ENCODE peak calls at places on chromosomes 12 and 14, in seven cellular contexts. J is HCT116, X is H1, U is GM12878, M is K562, B is endothelial cell of umbilical vein, T is HepG2. Q is an unnamed sample.

GRCh38 chr12:126545411-126545810 is 1480.2 kb downstream of the AACS start:
- DNase-seq in J (no peak), X (no peak), U (no peak), M (no peak), B (no peak), T (no peak), Q (no peak)

GRCh38 chr12:3669594-3669993 is 83.3 kb downstream of the CRACR2A start:
- DNase-seq in J (no peak), X (no peak), U (no peak), M (no peak), B (no peak), T (no peak), Q (no peak)

GRCh38 chr12:95637471-95638155 is 86.3 kb upstream of the USP44 start:
- DNase-seq in J (no peak), X (no peak), U (no peak), M (no peak), B (peak; percentile 100), T (no peak), Q (no peak)

GRCh38 chr12:40691913-40692616 is at the start of gene CNTN1:
- DNase-seq in J (peak; percentile 36), X (peak; percentile 90), U (no peak), M (peak; percentile 1), B (peak; percentile 26), T (no peak), Q (peak; percentile 58)

GRCh38 chr12:24861751-24862575 is 86.9 kb downstream of the BCAT1 start:
- DNase-seq in J (no peak), X (no peak), U (no peak), M (peak; percentile 60), B (peak; percentile 31), T (peak; percentile 51), Q (no peak)

GRCh38 chr12:32836710-32837109 is 59.9 kb downstream of the PKP2 start:
- DNase-seq in J (no peak), X (no peak), U (no peak), M (no peak), B (no peak), T (no peak), Q (no peak)

GRCh38 chr14:64112859-64113258 is 181.3 kb downstream of the ESR2 start:
- DNase-seq in J (no peak), X (no peak), U (no peak), M (no peak), B (no peak), T (no peak), Q (no peak)

GRCh38 chr14:88616697-88617096 is 53.9 kb downstream of the ZC3H14 start:
- DNase-seq in J (no peak), X (no peak), U (no peak), M (no peak), B (no peak), T (no peak), Q (no peak)

GRCh38 chr12:118034429-118035193 is 18.1 kb downstream of the RFC5 start:
- DNase-seq in J (no peak), X (no peak), U (no peak), M (peak; percentile 29), B (peak; percentile 24), T (peak; percentile 56), Q (no peak)

GRCh38 chr12:15997910-15998309 is 86.8 kb downstream of the DERA start:
- DNase-seq in J (no peak), X (no peak), U (no peak), M (no peak), B (no peak), T (no peak), Q (no peak)

GRCh38 chr14:35482994-35483515 is 50.9 kb upstream of the INSM2 start:
- DNase-seq in J (no peak), X (no peak), U (no peak), M (no peak), B (peak; percentile 68), T (no peak), Q (no peak)

GRCh38 chr12:65725376-65725775 is 98.9 kb upstream of the HMGA2 start:
- DNase-seq in J (peak; percentile 74), X (no peak), U (no peak), M (no peak), B (no peak), T (no peak), Q (no peak)

GRCh38 chr12:65685514-65685913 is 138.8 kb upstream of the HMGA2 start:
- DNase-seq in J (peak; percentile 29), X (no peak), U (no peak), M (peak; percentile 34), B (peak; percentile 63), T (peak; percentile 24), Q (no peak)

DNA sequence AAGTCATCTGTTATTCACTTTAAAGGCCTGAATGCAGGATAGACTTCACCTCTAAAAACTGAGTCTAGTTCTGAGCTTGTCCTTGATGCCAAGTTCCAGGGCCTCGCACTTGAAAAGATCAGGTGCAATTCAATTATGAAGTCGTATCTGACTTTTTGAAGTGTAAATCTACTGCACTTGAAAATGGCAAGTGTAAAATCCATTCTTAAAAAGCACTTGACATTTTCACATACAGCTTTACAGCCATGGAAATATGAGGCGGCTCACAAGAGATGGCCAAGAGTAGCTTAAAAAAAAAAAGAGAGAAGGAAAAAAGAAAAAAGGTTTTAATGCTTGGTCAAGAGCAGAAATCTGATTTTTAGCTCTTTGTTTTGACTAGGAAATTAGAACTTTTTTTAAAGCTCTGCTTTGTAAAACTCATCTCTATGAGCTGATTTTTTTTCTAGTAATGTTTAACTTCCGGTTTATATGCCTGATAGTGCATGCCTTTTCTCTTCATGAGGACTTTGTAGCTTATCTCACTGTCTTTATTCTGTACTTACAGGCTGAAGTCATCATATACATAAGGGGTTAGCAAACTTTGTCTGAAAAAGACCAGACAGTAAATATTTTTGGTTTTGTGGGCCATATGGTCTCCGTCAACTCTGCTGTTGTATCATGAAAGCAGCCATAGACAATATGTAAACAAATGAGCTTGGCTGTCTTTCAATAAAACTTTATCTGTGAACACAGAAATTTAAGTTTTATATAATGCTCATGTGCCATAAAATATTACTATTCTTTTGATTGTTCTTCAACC is 172.3 kb downstream of the GXYLT1 start:
- DNase-seq in J (no peak), X (no peak), U (no peak), M (no peak), B (no peak), T (no peak), Q (no peak)
- TF ChIP-seq POLR2AphosphoS5 in J (no peak), X (no peak), U (no peak), M (no peak), B (no peak), T (no peak), Q (no peak)

GRCh38 chr12:47028981-47029708 is 50.3 kb upstream of the PCED1B start:
- DNase-seq in J (no peak), X (no peak), U (no peak), M (no peak), B (no peak), T (no peak), Q (no peak)
- TF ChIP-seq EZH2 in J (no peak), X (no peak), U (no peak), M (no peak), B (no peak), T (no peak), Q (no peak)

DNA sequence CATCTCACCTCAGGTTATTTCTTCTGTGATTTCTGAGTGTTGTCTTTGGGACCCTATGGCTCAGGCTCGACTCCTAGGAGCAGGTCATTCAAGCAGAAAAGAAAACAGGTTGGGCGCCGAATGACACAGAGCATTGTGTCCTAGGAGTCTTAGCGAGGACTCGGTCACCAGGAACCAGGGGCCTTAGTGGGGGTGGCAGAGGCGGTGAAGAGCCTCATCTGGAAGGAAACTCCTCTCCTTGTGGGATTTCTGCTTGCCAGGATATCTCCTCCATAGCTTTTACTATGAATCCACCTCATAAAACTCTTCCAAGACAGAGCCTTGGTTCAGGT is 630 bp downstream of the PLEKHH1 start:
- DNase-seq in J (no peak), X (no peak), U (no peak), M (no peak), B (no peak), T (no peak), Q (no peak)
- H3K9ac ChIP-seq in J (peak overlapping the region; percentile 66), X (peak overlapping the region; percentile 77), U (no peak overlapping the region), M (peak overlapping the region; percentile 76), B (no peak overlapping the region), T (peak overlapping the region; percentile 71), Q (peak overlapping the region; percentile 71)

GRCh38 chr12:121507245-121507644 is 73.6 kb downstream of the KDM2B start:
- DNase-seq in J (no peak), X (no peak), U (no peak), M (no peak), B (no peak), T (no peak), Q (no peak)
- TF ChIP-seq POLR2AphosphoS5 in J (no peak), X (no peak), U (no peak), M (no peak), B (no peak), T (no peak), Q (no peak)

DNA sequence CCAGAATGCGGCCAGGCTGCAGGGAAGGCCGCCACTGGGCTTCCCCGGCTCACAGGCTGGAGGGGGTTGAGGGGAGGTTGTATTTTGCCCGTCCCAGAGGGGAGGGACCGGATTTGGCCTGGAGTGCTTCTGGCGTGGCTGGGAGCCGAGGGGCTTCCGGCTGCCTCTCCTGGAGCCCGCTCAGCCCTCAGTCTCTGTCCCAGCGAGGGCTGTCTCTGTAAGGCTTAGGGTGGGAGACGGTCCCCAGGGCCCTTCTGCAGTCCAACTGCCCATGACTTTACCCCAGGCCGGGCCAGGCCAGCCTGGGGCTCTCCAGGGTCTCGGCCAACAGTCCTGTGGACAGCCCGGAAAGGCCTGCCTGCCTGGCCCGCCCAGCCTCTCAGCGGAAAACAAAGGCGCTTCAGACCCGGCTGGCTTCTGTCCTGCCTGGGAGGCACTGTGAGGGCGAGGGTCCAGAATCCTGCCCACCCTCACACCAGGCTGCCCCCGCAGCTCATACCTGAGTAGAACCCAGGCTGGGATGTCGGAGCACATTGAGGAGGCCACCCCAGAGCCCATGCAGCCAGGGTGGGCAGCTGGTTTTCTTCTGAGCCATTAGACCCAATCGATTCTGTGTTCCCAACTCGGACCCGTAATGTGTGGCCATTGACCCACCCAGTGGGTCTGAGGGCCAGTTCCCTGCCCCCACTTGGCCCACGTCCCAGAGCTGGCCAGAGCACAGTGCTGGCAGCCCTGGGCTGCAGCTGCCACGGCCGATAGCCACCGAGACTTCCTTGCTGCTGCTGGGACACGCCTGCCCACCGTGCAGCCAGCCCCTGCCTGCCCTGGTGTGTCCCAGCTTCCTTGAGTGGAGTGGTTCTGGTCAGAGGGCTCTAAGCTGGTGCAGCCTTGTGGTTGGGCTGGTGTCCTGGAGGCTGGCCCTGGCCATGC is 1.6 kb downstream of the CRIP2 start:
- DNase-seq in J (no peak), X (no peak), U (no peak), M (no peak), B (peak; percentile 81), T (peak; percentile 57), Q (no peak)
- TF ChIP-seq EZH2 in J (no peak), X (peak; percentile 38), U (no peak), M (no peak), B (no peak), T (no peak), Q (no peak)

GRCh38 chr12:53496752-53497032 is 2.6 kb downstream of the MAP3K12 start:
- DNase-seq in J (no peak), X (no peak), U (no peak), M (no peak), B (no peak), T (no peak), Q (no peak)
- H3K9ac ChIP-seq in J (no peak overlapping the region), X (no peak overlapping the region), U (no peak overlapping the region), M (no peak overlapping the region), B (no peak overlapping the region), T (no peak overlapping the region), Q (no peak overlapping the region)

Q was measured in SK-N-MC.